ENCODE peak calls at places on chromosomes 6 and 20, in nine cellular contexts. Z is nephron progenitor cell, O is neural progenitor cell, K is left lung, M is MM.1S, B is prostate gland, Q is GM23338, H is fibroblast of lung, P is stomach. W is an unnamed sample.

GRCh38 chr6:9225441-9225871 is 790.1 kb upstream of the SLC35B3 start:
- DNase-seq in Z (no peak), O (no peak), K (no peak), M (no peak), B (peak), Q (no peak), H (peak), P (no peak), W (no peak)

GRCh38 chr6:29755295-29755871 is 32.1 kb downstream of the HLA-F start:
- DNase-seq in Z (no peak), O (no peak), K (no peak), M (no peak), B (no peak), Q (peak), H (no peak), P (no peak), W (peak)

GRCh38 chr20:47392015-47392720 is 35.7 kb upstream of the ZMYND8 start:
- DNase-seq in Z (no peak), O (no peak), K (no peak), M (peak), B (no peak), Q (peak), H (peak), P (peak), W (no peak)

GRCh38 chr6:130617658-130618057 is 209.5 kb upstream of the SMLR1 start:
- DNase-seq in Z (no peak), O (peak), K (no peak), M (no peak), B (no peak), Q (no peak), H (no peak), P (no peak), W (no peak)

GRCh38 chr20:36352843-36353553 is 46.9 kb downstream of the DLGAP4 start:
- DNase-seq in Z (no peak), O (peak), K (no peak), M (no peak), B (no peak), Q (no peak), H (no peak), P (no peak), W (no peak)

GRCh38 chr20:11564491-11564890 is 353.2 kb upstream of the BTBD3 start:
- DNase-seq in Z (no peak), O (no peak), K (no peak), M (no peak), B (no peak), Q (peak), H (no peak), P (no peak), W (no peak)

GRCh38 chr6:23002044-23002619 is 432.8 kb downstream of the HDGFL1 start:
- DNase-seq in Z (no peak), O (no peak), K (no peak), M (no peak), B (no peak), Q (peak), H (no peak), P (no peak), W (no peak)

GRCh38 chr6:122381494-122382083 is 17.9 kb upstream of the HSF2 start:
- DNase-seq in Z (peak), O (peak), K (no peak), M (peak), B (peak), Q (peak), H (peak), P (peak), W (no peak)

GRCh38 chr6:28220164-28221133 is 4.6 kb upstream of the ZSCAN9 start:
- DNase-seq in Z (no peak), O (no peak), K (no peak), M (no peak), B (no peak), Q (no peak), H (peak), P (no peak), W (no peak)

GRCh38 chr6:142302427-142303190 is 802 bp downstream of the ADGRG6 start:
- DNase-seq in Z (no peak), O (no peak), K (no peak), M (no peak), B (peak), Q (peak), H (no peak), P (no peak), W (no peak)

GRCh38 chr6:41488392-41489129 is 57.6 kb upstream of the FOXP4 start:
- DNase-seq in Z (peak), O (peak), K (no peak), M (no peak), B (no peak), Q (peak), H (peak), P (no peak), W (peak)

GRCh38 chr6:87673237-87673636 is 28.8 kb downstream of the AKIRIN2 start:
- DNase-seq in Z (no peak), O (no peak), K (no peak), M (no peak), B (no peak), Q (no peak), H (no peak), P (no peak), W (no peak)

GRCh38 chr6:44224154-44224977 is 971 bp downstream of the SLC29A1 start:
- DNase-seq in Z (peak), O (no peak), K (no peak), M (no peak), B (no peak), Q (no peak), H (peak), P (no peak), W (no peak)

GRCh38 chr20:19889011-19889953 is 127.9 kb upstream of the NAA20 start:
- DNase-seq in Z (peak), O (no peak), K (peak), M (no peak), B (peak), Q (peak), H (peak), P (no peak), W (no peak)

GRCh38 chr6:134097114-134097707 is 44.8 kb upstream of the SLC2A12 start:
- DNase-seq in Z (peak), O (peak), K (no peak), M (peak), B (peak), Q (peak), H (peak), P (peak), W (no peak)

GRCh38 chr20:1636621-1637020 is 16.8 kb upstream of the SIRPB1 start:
- DNase-seq in Z (no peak), O (no peak), K (no peak), M (no peak), B (no peak), Q (peak), H (no peak), P (no peak), W (no peak)

GRCh38 chr6:158628542-158628941 is 16.0 kb downstream of the DYNLT1 start:
- DNase-seq in Z (no peak), O (no peak), K (no peak), M (no peak), B (no peak), Q (no peak), H (no peak), P (peak), W (no peak)

GRCh38 chr6:107314644-107315043 is 144.7 kb downstream of the PDSS2 start:
- DNase-seq in Z (no peak), O (no peak), K (no peak), M (no peak), B (no peak), Q (no peak), H (no peak), P (no peak), W (no peak)

GRCh38 chr6:107320126-107320525 is 139.2 kb downstream of the PDSS2 start:
- DNase-seq in Z (no peak), O (no peak), K (no peak), M (no peak), B (no peak), Q (no peak), H (peak), P (no peak), W (no peak)

GRCh38 chr6:107321793-107322192 is 137.6 kb downstream of the PDSS2 start:
- DNase-seq in Z (no peak), O (no peak), K (no peak), M (no peak), B (no peak), Q (no peak), H (peak), P (no peak), W (no peak)

GRCh38 chr6:107315116-107315515 is 144.2 kb downstream of the PDSS2 start:
- DNase-seq in Z (no peak), O (no peak), K (no peak), M (no peak), B (no peak), Q (no peak), H (no peak), P (no peak), W (no peak)

GRCh38 chr6:107318100-107318736 is 141.1 kb downstream of the PDSS2 start:
- DNase-seq in Z (peak), O (peak), K (no peak), M (peak), B (peak), Q (peak), H (peak), P (peak), W (no peak)
- TF ChIP-seq CTCF in Z (peak), O (peak), K (no peak), M (peak), B (peak), Q (peak), H (peak), P (peak), W (peak)

GRCh38 chr6:26087284-26088115 is at the start of gene HFE:
- DNase-seq in Z (peak), O (peak), K (peak), M (no peak), B (peak), Q (peak), H (peak), P (peak), W (no peak)
- TF ChIP-seq CTCF in Z (no peak), O (peak), K (no peak), M (no peak), B (no peak), Q (peak), H (peak), P (peak), W (peak)

DNA sequence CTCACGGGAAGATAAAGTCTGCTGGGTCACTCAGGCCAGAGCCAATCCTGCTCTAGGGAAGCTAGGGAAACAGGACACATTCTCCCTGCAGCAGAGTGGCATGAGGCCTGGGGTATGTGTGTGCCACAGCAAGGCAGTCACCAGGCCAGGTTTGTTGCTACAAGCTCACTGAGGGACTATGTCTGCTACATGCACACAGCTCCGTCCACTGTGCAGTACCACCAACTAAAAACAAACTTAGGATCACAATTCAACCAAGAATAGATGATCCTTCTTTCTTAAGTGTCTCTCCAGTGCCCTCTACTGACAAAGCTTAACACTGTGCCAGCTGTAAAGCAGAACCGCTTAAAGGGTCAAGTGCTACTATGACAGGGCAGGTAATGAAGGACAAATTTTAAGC is 192.5 kb downstream of the PTPRK start:
- DNase-seq in Z (no peak), O (peak), K (peak), M (peak), B (no peak), Q (peak), H (no peak), P (no peak), W (no peak)
- TF ChIP-seq CTCF in Z (no peak), O (peak), K (peak), M (peak), B (peak), Q (peak), H (peak), P (peak), W (peak)

GRCh38 chr6:160224599-160225237 is 33.9 kb downstream of the SLC22A2 start:
- DNase-seq in Z (no peak), O (no peak), K (no peak), M (no peak), B (no peak), Q (no peak), H (no peak), P (no peak), W (no peak)

GRCh38 chr6:160222491-160222890 is 36.1 kb downstream of the SLC22A2 start:
- DNase-seq in Z (no peak), O (no peak), K (no peak), M (no peak), B (no peak), Q (peak), H (no peak), P (no peak), W (no peak)

GRCh38 chr6:160221918-160222317 is 36.7 kb downstream of the SLC22A2 start:
- DNase-seq in Z (no peak), O (no peak), K (no peak), M (no peak), B (no peak), Q (no peak), H (no peak), P (no peak), W (no peak)

GRCh38 chr6:160217863-160218262 is 40.8 kb downstream of the SLC22A2 start:
- DNase-seq in Z (no peak), O (no peak), K (no peak), M (no peak), B (no peak), Q (no peak), H (no peak), P (no peak), W (no peak)

GRCh38 chr6:160221423-160221822 is 37.2 kb downstream of the SLC22A2 start:
- DNase-seq in Z (no peak), O (peak), K (no peak), M (peak), B (no peak), Q (peak), H (peak), P (no peak), W (no peak)
- TF ChIP-seq CTCF in Z (no peak), O (peak), K (peak), M (peak), B (no peak), Q (peak), H (no peak), P (peak), W (no peak)

DNA sequence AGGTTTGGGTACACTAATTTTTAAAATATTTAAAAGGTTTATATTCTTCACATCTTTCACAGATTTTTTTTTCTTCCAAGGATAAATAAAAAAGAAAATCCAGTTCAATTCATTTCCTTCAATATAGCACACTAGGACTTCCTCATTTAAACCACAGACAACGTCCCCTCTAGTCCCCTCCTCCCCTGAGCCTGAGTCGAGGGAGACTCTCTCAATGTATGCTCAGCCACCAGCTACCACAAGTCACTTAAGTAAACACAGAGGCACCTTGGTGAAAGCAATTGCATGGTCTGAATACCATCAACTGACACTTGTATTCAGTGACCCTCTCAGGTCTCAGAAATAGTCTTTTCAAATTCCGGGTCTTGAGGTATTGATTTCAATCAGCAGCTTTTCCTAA is 88.6 kb downstream of the SIM1 start:
- DNase-seq in Z (no peak), O (peak), K (no peak), M (no peak), B (no peak), Q (peak), H (no peak), P (no peak), W (no peak)
- TF ChIP-seq CTCF in Z (no peak), O (no peak), K (no peak), M (no peak), B (no peak), Q (no peak), H (no peak), P (no peak), W (no peak)

DNA sequence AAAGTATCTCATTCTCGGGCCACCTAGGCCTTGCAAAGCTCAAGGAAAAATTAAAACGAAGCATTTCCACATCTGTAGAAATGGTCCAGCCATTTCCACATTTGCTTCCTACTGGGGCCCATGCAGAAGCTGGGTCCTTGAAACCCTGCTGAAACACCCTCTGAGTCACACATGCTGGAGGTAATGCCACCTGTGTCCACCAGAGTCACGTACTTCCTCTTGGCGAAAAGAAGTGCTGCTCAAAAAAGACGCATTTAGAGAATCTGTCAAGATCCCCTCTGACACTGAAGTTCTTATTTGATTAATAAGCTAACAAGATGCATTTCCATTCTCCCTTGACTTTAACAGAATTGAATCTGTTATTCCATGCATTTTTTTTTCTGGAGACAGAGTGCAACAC is 423.2 kb downstream of the PREX1 start:
- DNase-seq in Z (no peak), O (no peak), K (no peak), M (no peak), B (no peak), Q (peak), H (no peak), P (no peak), W (no peak)
- TF ChIP-seq CTCF in Z (no peak), O (peak), K (no peak), M (no peak), B (no peak), Q (no peak), H (no peak), P (no peak), W (peak)

GRCh38 chr6:153963352-153963751 is 75.7 kb upstream of the OPRM1 start:
- DNase-seq in Z (no peak), O (peak), K (no peak), M (no peak), B (no peak), Q (peak), H (no peak), P (no peak), W (no peak)

GRCh38 chr6:153962548-153962947 is 76.5 kb upstream of the OPRM1 start:
- DNase-seq in Z (no peak), O (no peak), K (no peak), M (no peak), B (no peak), Q (no peak), H (no peak), P (no peak), W (no peak)

GRCh38 chr6:153960741-153961140 is 78.3 kb upstream of the OPRM1 start:
- DNase-seq in Z (no peak), O (no peak), K (no peak), M (no peak), B (no peak), Q (no peak), H (no peak), P (no peak), W (no peak)

DNA sequence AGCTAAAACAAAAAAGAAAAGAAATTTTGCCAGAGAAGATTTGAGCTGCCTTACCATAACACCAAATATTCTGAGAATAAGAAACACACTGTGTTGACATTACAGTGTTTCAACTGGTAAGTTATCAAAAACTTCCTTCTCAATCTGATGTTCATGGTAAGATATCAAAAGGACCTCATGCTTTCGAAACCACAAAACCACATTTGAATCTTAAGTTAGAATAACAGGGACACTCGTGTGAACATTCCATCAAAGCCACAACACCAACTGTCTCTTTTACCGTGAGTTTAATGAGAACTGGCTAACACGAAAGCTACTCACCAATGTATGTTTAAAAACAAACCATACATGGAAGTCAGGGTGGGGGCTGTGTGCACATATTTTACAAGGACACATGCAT is 73.0 kb upstream of the OPRM1 start:
- DNase-seq in Z (no peak), O (no peak), K (no peak), M (peak), B (no peak), Q (no peak), H (peak), P (no peak), W (no peak)
- TF ChIP-seq CTCF in Z (no peak), O (no peak), K (no peak), M (no peak), B (no peak), Q (no peak), H (no peak), P (no peak), W (no peak)

W was measured in type B pancreatic cell.